ENCODE peak calls at places on chromosomes 1 and 21, in seven cellular contexts. T is ovary; N is CD8-positive, alpha-beta memory T cell; G is hepatocyte; E is neural progenitor cell; M is pancreas; Y is IMR-90. P is an unnamed sample. For H3K4me1, the result is how much of the 10 kb centered on the place peaks cover.

GRCh38 chr1:246750752-246751151 is 26.5 kb downstream of the SCCPDH start:
- DNase-seq in E (no peak), G (peak), Y (no peak), N (no peak), T (no peak), M (no peak), P (no peak)

GRCh38 chr1:175116210-175116798 is 48.7 kb downstream of the TNN start:
- DNase-seq in M (no peak), E (no peak), G (no peak), T (no peak), Y (no peak), N (no peak), P (no peak)

GRCh38 chr1:25922633-25923567 is 16.7 kb upstream of the STMN1 start:
- DNase-seq in E (peak), G (peak), Y (no peak), T (peak), M (peak), N (peak), P (peak)

GRCh38 chr1:30790850-30791778 is 33.5 kb upstream of the LAPTM5 start:
- DNase-seq in G (no peak), T (no peak), E (no peak), N (peak), M (no peak), Y (no peak), P (no peak)

GRCh38 chr1:89065077-89065868 is at the start of gene GBP1:
- DNase-seq in T (no peak), N (peak), G (peak), M (no peak), E (no peak), Y (peak), P (no peak)

GRCh38 chr1:40708750-40709099 is 17.2 kb downstream of the NFYC start:
- DNase-seq in G (peak), M (no peak), E (peak), N (no peak), Y (peak), T (no peak), P (no peak)

GRCh38 chr1:162019006-162019405 is 4.7 kb downstream of the OLFML2B start:
- DNase-seq in Y (peak), N (no peak), G (no peak), E (no peak), T (no peak), M (no peak), P (no peak)

GRCh38 chr1:205480349-205481278 is 23.9 kb upstream of the CDK18 start:
- DNase-seq in Y (no peak), G (no peak), E (no peak), M (no peak), T (no peak), N (peak), P (no peak)

GRCh38 chr1:241825581-241825980 is 22.4 kb upstream of the EXO1 start:
- DNase-seq in M (no peak), G (no peak), T (no peak), E (no peak), Y (peak), N (no peak), P (no peak)

GRCh38 chr1:182065126-182065845 is 3.8 kb upstream of the ZNF648 start:
- DNase-seq in N (no peak), G (no peak), Y (no peak), T (no peak), M (no peak), E (no peak), P (no peak)

GRCh38 chr1:53615101-53615500 is 123.9 kb downstream of the GLIS1 start:
- DNase-seq in Y (no peak), N (no peak), E (no peak), M (no peak), G (no peak), T (no peak), P (no peak)

GRCh38 chr1:180615493-180616290 is 16.1 kb upstream of the XPR1 start:
- DNase-seq in E (no peak), T (no peak), M (peak), Y (peak), N (no peak), G (no peak), P (no peak)

GRCh38 chr21:44337941-44338895 is 972 bp downstream of the CFAP410 start:
- DNase-seq in Y (peak), G (peak), E (peak), M (peak), N (peak), T (peak), P (peak)

DNA sequence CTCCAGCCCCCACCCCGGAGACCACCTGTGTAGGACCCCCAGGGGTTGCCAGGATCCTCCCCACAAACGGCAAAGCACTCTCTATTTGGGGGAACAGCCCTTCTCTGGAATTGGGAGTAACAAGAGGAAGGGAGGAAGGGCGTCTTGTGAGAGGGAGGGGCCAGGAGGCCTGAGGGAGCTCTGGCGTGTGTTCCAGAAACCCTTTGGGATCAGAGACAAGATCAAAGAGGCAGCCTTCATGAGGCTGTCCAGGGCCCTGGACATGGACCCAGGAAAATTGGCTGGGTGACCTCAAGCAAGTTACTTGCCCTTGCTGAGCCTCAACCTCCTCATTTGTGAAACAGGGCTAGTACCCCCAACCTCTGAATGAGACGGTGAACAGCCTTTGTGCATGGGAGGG is 18.1 kb upstream of the ECE1 start:
- DNase-seq in Y (no peak), E (no peak), M (no peak), N (no peak), G (no peak), T (no peak), P (no peak)
- H3K4me1 ChIP-seq in Y (half or more), E (under half), M (under half), N (under half), G (half or more), T (under half), P (under half)

DNA sequence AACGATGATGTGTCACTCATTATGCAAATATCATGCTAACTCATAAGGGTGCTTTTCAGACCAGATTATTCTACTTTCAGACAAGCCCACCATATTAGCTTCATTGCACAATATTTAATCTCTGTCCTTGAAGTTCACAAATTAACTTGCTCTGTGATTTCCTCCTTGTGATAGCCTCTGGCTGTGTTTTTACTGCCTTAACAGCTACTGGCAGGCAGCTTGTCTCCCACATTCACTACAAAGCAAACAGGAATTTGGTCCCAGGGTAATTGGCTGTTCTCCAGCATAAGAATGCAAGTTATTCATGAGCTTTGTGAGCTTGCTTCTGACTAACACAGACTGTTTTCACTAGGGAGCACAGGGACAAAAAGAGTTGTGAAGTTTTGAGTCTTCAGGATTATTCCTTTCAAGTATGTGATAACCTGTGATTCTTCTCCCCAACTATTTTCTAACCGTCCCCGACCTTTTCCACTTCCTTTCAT is 87.9 kb upstream of the HMCN1 start:
- DNase-seq in M (peak), E (peak), T (no peak), G (peak), Y (peak), N (no peak), P (no peak)
- H3K4me3 ChIP-seq in M (no peak), E (peak), T (no peak), G (no peak), Y (peak), N (no peak), P (no peak)

GRCh38 chr1:151840421-151840820 is 801 bp upstream of the C2CD4D start:
- DNase-seq in T (no peak), G (no peak), M (no peak), Y (no peak), E (no peak), N (no peak), P (no peak)
- H3K27ac ChIP-seq in T (no peak), G (peak), M (peak), Y (no peak), E (no peak), N (peak), P (peak)

GRCh38 chr1:160547371-160547901 is 24.4 kb upstream of the SLAMF6 start:
- DNase-seq in M (no peak), E (no peak), G (no peak), Y (no peak), N (no peak), T (no peak), P (no peak)

GRCh38 chr1:160548960-160549664 is 26.1 kb upstream of the SLAMF6 start:
- DNase-seq in N (no peak), T (no peak), M (peak), Y (no peak), G (no peak), E (no peak), P (no peak)

GRCh38 chr1:160548183-160548582 is 25.1 kb upstream of the SLAMF6 start:
- DNase-seq in M (no peak), G (no peak), Y (no peak), N (no peak), E (no peak), T (no peak), P (no peak)

GRCh38 chr1:160550572-160551034 is 27.5 kb upstream of the SLAMF6 start:
- DNase-seq in N (peak), E (peak), M (no peak), G (no peak), T (no peak), Y (no peak), P (no peak)

GRCh38 chr1:160549665-160550006 is 26.6 kb upstream of the SLAMF6 start:
- DNase-seq in E (no peak), G (no peak), N (no peak), Y (no peak), T (no peak), M (no peak), P (no peak)
- H3K4me1 ChIP-seq in E (under half), G (under half), N (under half), Y (under half), T (under half), M (under half), P (under half)

GRCh38 chr21:38434913-38435533 is 63.3 kb downstream of the ERG start:
- DNase-seq in M (no peak), T (no peak), E (no peak), G (peak), Y (peak), N (no peak), P (no peak)
- H3K4me3 ChIP-seq in M (no peak), T (peak), E (no peak), G (no peak), Y (peak), N (no peak), P (no peak)